ENCODE peak calls at places on chromosomes 16 and 17, in eight cellular contexts. Q is keratinocyte, B is NCI-H460, Y is activated T-cell treated with anti-CD3 and anti-CD28 coated beads for 1 hour, H is left cardiac atrium, D is body of pancreas, J is astrocyte of the spinal cord, Z is cardiac muscle cell. U is an unnamed sample.

GRCh38 chr16:1791943-1792812 is 1.3 kb downstream of the IGFALS start:
- DNase-seq in Z (no peak), H (peak; percentile 20), Y (no peak), D (peak; percentile 8), J (no peak), Q (no peak), B (no peak), U (peak; percentile 58)

GRCh38 chr16:88754912-88755744 is 29.9 kb downstream of the PIEZO1 start:
- DNase-seq in Q (peak; percentile 94), H (no peak), J (peak; percentile 56), Z (no peak), Y (no peak), B (no peak), D (no peak), U (no peak)

GRCh38 chr17:74552037-74552436 is 6.1 kb upstream of the CD300C start:
- DNase-seq in D (no peak), Y (no peak), J (no peak), B (no peak), Z (no peak), H (no peak), Q (peak; percentile 89), U (no peak)

GRCh38 chr17:80476877-80477646 is 655 bp upstream of the NPTX1 start:
- DNase-seq in Z (no peak), Q (no peak), B (no peak), J (no peak), D (no peak), Y (no peak), H (no peak), U (no peak)

GRCh38 chr17:80822021-80822699 is 169.5 kb upstream of the CHMP6 start:
- DNase-seq in J (no peak), H (no peak), B (no peak), Q (no peak), D (no peak), Y (no peak), Z (no peak), U (no peak)

GRCh38 chr17:55601874-55602364 is 90.7 kb upstream of the SMIM36 start:
- DNase-seq in J (peak; percentile 71), Z (peak; percentile 23), B (peak; percentile 42), Q (no peak), D (no peak), H (no peak), Y (no peak), U (no peak)

GRCh38 chr17:7045492-7046126 is 1.7 kb upstream of the SLC16A11 start:
- DNase-seq in H (no peak), Y (no peak), J (peak; percentile 86), Z (peak; percentile 67), Q (no peak), D (peak; percentile 73), B (peak; percentile 70), U (no peak)

GRCh38 chr17:79079421-79080200 is 5.0 kb downstream of the ENGASE start:
- DNase-seq in B (no peak), D (no peak), J (no peak), Z (no peak), Y (no peak), H (no peak), Q (no peak), U (no peak)

GRCh38 chr16:48334325-48334724 is 50.9 kb downstream of the SIAH1 start:
- DNase-seq in D (no peak), J (no peak), H (no peak), Q (no peak), B (no peak), Y (no peak), Z (no peak), U (no peak)

GRCh38 chr17:8436169-8436932 is 667 bp downstream of the NDEL1 start:
- DNase-seq in B (peak; percentile 19), H (peak; percentile 74), Q (no peak), D (peak; percentile 66), Z (peak; percentile 82), Y (peak; percentile 47), J (peak; percentile 50), U (peak; percentile 82)

GRCh38 chr16:86874141-86874540 is 295.8 kb downstream of the FOXL1 start:
- DNase-seq in Z (peak; percentile 62), H (no peak), B (no peak), Y (no peak), J (no peak), D (no peak), Q (no peak), U (no peak)

GRCh38 chr16:66196770-66197169 is 169.7 kb upstream of the CDH5 start:
- DNase-seq in Z (no peak), H (no peak), D (no peak), Q (no peak), Y (no peak), J (no peak), B (no peak), U (no peak)

GRCh38 chr17:15456972-15457722 is 10.3 kb downstream of the CDRT4 start:
- DNase-seq in H (peak; percentile 53), B (no peak), Z (no peak), J (peak; percentile 90), Q (no peak), D (peak; percentile 50), Y (no peak), U (peak; percentile 83)

GRCh38 chr16:2194852-2195315 is 1.5 kb downstream of the CASKIN1 start:
- DNase-seq in Z (peak; percentile 51), H (no peak), J (peak; percentile 22), Y (peak; percentile 31), Q (no peak), B (peak; percentile 59), D (peak; percentile 78), U (no peak)

GRCh38 chr16:30946671-30947532 is 2.0 kb upstream of the ORAI3 start:
- DNase-seq in J (no peak), Q (no peak), B (no peak), D (peak; percentile 44), H (no peak), Z (no peak), Y (no peak), U (no peak)

GRCh38 chr16:85303354-85303883 is 191.1 kb upstream of the CIBAR2 start:
- DNase-seq in B (peak; percentile 19), D (peak; percentile 81), Z (peak; percentile 68), Q (no peak), H (peak; percentile 76), Y (peak; percentile 64), J (peak; percentile 17), U (peak; percentile 85)

GRCh38 chr17:36500745-36501225 is 14.3 kb downstream of the ZNHIT3 start:
- DNase-seq in B (no peak), D (no peak), J (no peak), Y (no peak), Q (no peak), Z (no peak), H (no peak), U (no peak)

GRCh38 chr16:19700319-19700781 is 17.7 kb downstream of the KNOP1 start:
- DNase-seq in H (no peak), B (no peak), D (no peak), J (peak; percentile 72), Z (no peak), Y (no peak), Q (no peak), U (no peak)

GRCh38 chr16:81695431-81695890 is 83.6 kb upstream of the PLCG2 start:
- DNase-seq in D (no peak), B (no peak), Q (peak; percentile 32), J (peak; percentile 35), Z (no peak), Y (no peak), H (peak; percentile 17), U (no peak)

GRCh38 chr16:57172891-57173290 is 12.9 kb downstream of the PSME3IP1 start:
- DNase-seq in H (no peak), D (no peak), Q (no peak), B (no peak), Z (no peak), J (no peak), Y (no peak), U (no peak)

GRCh38 chr17:79919164-79919585 is 79.9 kb upstream of the CBX4 start:
- DNase-seq in Y (no peak), H (peak; percentile 87), D (peak; percentile 100), Z (no peak), J (peak; percentile 20), Q (no peak), B (peak; percentile 75), U (peak; percentile 89)

GRCh38 chr17:27669136-27669535 is 38.1 kb downstream of the LGALS9 start:
- DNase-seq in B (no peak), J (no peak), D (no peak), Y (no peak), Q (no peak), Z (no peak), H (no peak), U (no peak)